ENCODE peak calls at places on chromosomes 5 and 9, in nine cellular contexts. W is HS-27A, A is MCF 10A, O is dermis microvascular lymphatic vessel endothelial cell, F is progenitor cell of endocrine pancreas, Z is ovary, L is Ammon's horn, Q is Right ventricle myocardium inferior, R is DMS153. P is an unnamed sample.
A peak's percentile ranks its signal among the peaks of the same experiment; 100 is the strongest.

GRCh38 chr5:73709536-73710129 is 83.6 kb downstream of the ARHGEF28 start:
- DNase-seq in W (no peak), A (peak; percentile 10), O (no peak), F (no peak), Z (no peak), L (no peak), Q (no peak), R (no peak), P (no peak)

GRCh38 chr9:95167998-95168397 is 149.5 kb downstream of the FANCC start:
- DNase-seq in W (peak; percentile 39), A (peak; percentile 89), O (peak; percentile 79), F (peak; percentile 61), Z (no peak), L (peak; percentile 21), Q (no peak), R (peak; percentile 16), P (no peak)

GRCh38 chr9:69122086-69122390 is 52.0 kb upstream of the TJP2 start:
- DNase-seq in W (no peak), A (peak; percentile 68), O (no peak), F (peak; percentile 39), Z (peak; percentile 66), L (peak; percentile 85), Q (peak; percentile 85), R (peak; percentile 40), P (peak; percentile 86)

GRCh38 chr9:90860826-90861225 is 59.2 kb downstream of the SYK start:
- DNase-seq in W (no peak), A (no peak), O (no peak), F (no peak), Z (no peak), L (no peak), Q (no peak), R (no peak), P (no peak)

GRCh38 chr5:64653776-64654175 is 36.5 kb upstream of the SHISAL2B start:
- DNase-seq in W (no peak), A (no peak), O (no peak), F (no peak), Z (no peak), L (no peak), Q (no peak), R (no peak), P (no peak)

GRCh38 chr9:114836769-114837168 is 30.9 kb upstream of the TNFSF15 start:
- DNase-seq in W (no peak), A (no peak), O (no peak), F (no peak), Z (no peak), L (no peak), Q (no peak), R (no peak), P (no peak)

GRCh38 chr5:88364991-88365390 is 96.3 kb upstream of the TMEM161B start:
- DNase-seq in W (no peak), A (no peak), O (no peak), F (no peak), Z (no peak), L (no peak), Q (no peak), R (no peak), P (no peak)

GRCh38 chr9:27471789-27472585 is 52.1 kb upstream of the IFNK start:
- DNase-seq in W (no peak), A (no peak), O (no peak), F (no peak), Z (peak; percentile 44), L (no peak), Q (no peak), R (no peak), P (no peak)

GRCh38 chr9:21559402-21560280 is 77.5 kb upstream of the IFNE start:
- DNase-seq in W (no peak), A (peak; percentile 52), O (no peak), F (peak; percentile 86), Z (peak; percentile 24), L (peak; percentile 15), Q (peak; percentile 57), R (no peak), P (no peak)

GRCh38 chr5:158845941-158846340 is 253.8 kb downstream of the EBF1 start:
- DNase-seq in W (no peak), A (no peak), O (no peak), F (no peak), Z (no peak), L (no peak), Q (no peak), R (no peak), P (no peak)

P was measured in putamen.